ENCODE peak calls at places on chromosomes 12 and 14, in eight cellular contexts. X is OCI-LY7, Y is esophagus squamous epithelium, B is fibroblast of the aortic adventitia, K is right lobe of liver, O is neural crest cell, T is GM20000, Z is GM12865. F is an unnamed sample.

GRCh38 chr14:75011356-75012097 is 8.8 kb downstream of the EIF2B2 start:
- DNase-seq in K (no peak), B (peak; percentile 72), T (no peak), Y (no peak), O (no peak), Z (no peak), X (no peak), F (no peak)

GRCh38 chr14:58823309-58823708 is 185.5 kb downstream of the DACT1 start:
- DNase-seq in X (no peak), T (no peak), B (no peak), Y (no peak), K (no peak), Z (no peak), O (no peak), F (no peak)

GRCh38 chr12:115657081-115658013 is 620.1 kb downstream of the MED13L start:
- DNase-seq in Z (no peak), Y (no peak), K (no peak), X (no peak), O (no peak), T (no peak), B (no peak), F (peak; percentile 8)

GRCh38 chr12:39451977-39452376 is 9.1 kb upstream of the KIF21A start:
- DNase-seq in X (no peak), T (no peak), Z (no peak), Y (no peak), K (no peak), O (no peak), B (no peak), F (no peak)

GRCh38 chr14:51430600-51430999 is 190.6 kb downstream of the TMX1 start:
- DNase-seq in B (peak; percentile 36), Y (no peak), O (peak; percentile 21), Z (no peak), X (no peak), T (no peak), K (no peak), F (no peak)

GRCh38 chr12:14332482-14332881 is 33.0 kb upstream of the ATF7IP start:
- DNase-seq in Z (no peak), O (no peak), T (no peak), X (no peak), B (no peak), Y (no peak), K (no peak), F (no peak)

GRCh38 chr12:28602760-28603638 is 412.7 kb downstream of the CCDC91 start:
- DNase-seq in O (no peak), Z (no peak), K (no peak), T (no peak), X (no peak), B (no peak), Y (no peak), F (no peak)

GRCh38 chr14:22479132-22479531 is 109.9 kb downstream of the DAD1 start:
- DNase-seq in Y (no peak), Z (no peak), X (no peak), O (no peak), T (no peak), B (no peak), K (no peak), F (no peak)

GRCh38 chr12:75816892-75817291 is 214.7 kb downstream of the PHLDA1 start:
- DNase-seq in X (peak; percentile 43), Y (no peak), O (no peak), K (no peak), T (no peak), Z (no peak), B (peak; percentile 74), F (peak; percentile 62)
- TF ChIP-seq CTCF in X (peak; percentile 61), Y (no peak), O (peak; percentile 16), K (peak; percentile 65), T (no peak), Z (no peak), B (no peak), F (no peak)

DNA sequence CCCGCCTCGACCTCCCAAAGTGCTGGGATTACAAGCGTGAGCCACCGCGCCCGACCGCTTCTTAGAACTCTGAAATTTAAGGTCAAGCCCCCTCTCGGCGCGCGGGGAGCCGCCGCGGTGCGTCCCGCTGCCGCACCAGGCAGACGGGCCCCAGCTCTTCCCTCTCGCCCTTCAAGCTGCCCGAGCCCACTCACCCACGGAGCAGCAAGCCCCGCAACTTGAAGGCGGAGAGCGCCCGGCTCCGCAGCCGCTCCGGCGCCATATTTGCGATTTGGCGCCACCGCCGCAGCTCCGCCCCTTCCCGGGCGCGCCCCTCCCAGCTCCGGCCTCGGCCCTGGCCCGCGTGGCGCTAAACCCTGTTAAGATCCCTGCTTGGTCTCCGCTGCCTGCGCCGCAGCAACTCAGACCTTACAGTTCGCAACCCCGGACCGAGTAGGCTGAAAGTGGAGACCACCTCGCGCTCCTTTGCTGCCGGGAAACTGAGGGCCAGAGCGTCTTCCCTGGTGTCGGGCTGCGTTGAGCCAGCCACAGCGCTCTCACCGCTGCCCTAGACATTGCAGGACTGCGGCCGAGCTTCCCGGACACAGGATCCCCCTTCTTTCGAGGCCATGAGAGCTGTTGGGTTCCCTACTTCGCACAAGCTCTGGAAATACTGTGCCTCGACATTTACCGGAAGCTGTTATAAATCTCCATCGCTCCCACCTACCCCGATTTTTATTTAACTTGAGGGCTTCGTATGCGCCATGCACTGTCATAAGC is at the start of gene POLE2:
- DNase-seq in Z (peak; percentile 89), O (peak; percentile 78), X (peak; percentile 85), Y (peak; percentile 2), T (peak; percentile 89), K (peak; percentile 80), B (peak; percentile 58), F (peak; percentile 62)
- TF ChIP-seq CTCF in Z (no peak), O (no peak), X (peak; percentile 27), Y (no peak), T (no peak), K (no peak), B (no peak), F (no peak)

DNA sequence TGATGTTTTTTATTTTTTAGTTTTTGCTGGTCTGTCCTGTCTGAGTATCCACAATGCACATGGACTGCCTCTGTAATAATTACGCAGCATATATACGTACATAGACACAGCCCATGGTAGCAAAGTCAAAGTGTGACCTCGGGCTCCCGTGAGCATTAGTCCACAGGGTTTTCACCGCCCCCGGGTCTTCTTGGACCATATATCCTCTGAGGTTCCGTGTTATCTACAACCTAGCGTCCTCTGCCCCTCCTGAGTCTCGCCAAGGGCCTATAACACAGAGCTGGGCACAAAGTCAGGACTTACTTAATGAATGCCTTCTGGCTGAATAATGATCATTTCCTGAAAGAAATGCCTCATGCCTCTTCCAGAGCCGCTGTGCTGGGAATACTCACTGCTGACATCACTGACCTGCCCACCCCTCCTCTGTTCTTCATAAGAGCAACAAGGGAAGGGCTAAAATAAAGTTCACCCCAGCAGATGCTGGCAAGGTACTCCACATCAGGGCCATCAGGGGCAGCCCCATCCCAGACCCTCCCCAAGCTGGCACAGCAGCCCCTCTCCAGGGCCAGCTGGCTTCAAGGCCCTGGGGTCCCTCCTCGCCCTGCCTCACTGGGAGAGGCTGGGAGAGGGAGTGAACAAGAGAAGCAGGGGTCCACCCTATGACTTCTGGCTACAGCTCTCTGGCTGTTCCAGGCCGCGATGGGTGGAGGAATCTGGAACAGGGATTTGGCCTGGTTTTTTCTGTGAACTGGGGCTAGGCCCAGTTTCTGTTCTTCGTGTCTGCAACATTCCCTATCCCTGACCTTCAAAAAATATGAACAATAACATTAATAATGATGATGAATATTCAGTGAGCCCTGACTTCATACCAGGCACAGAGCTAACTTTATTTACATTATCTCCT is 7.9 kb downstream of the HDAC7 start:
- DNase-seq in Y (no peak), K (no peak), B (peak; percentile 98), Z (no peak), T (no peak), O (no peak), X (peak; percentile 23), F (no peak)
- TF ChIP-seq CTCF in Y (no peak), K (no peak), B (no peak), Z (no peak), T (no peak), O (no peak), X (no peak), F (no peak)

GRCh38 chr14:93993382-93993781 is 3.7 kb upstream of the CCDC197 start:
- DNase-seq in K (no peak), Y (no peak), Z (no peak), B (no peak), X (no peak), T (no peak), O (no peak), F (no peak)
- TF ChIP-seq CTCF in K (no peak), Y (no peak), Z (no peak), B (no peak), X (no peak), T (no peak), O (no peak), F (no peak)

GRCh38 chr12:5907812-5908211 is 37.2 kb downstream of the ANO2 start:
- DNase-seq in Z (no peak), T (no peak), B (no peak), K (no peak), O (no peak), Y (no peak), X (no peak), F (no peak)

GRCh38 chr12:5908251-5908650 is 36.8 kb downstream of the ANO2 start:
- DNase-seq in Y (no peak), X (no peak), Z (no peak), T (no peak), O (no peak), K (no peak), B (no peak), F (no peak)

GRCh38 chr12:5910790-5911548 is 34.1 kb downstream of the ANO2 start:
- DNase-seq in B (no peak), Y (no peak), O (no peak), X (no peak), T (no peak), Z (no peak), K (no peak), F (no peak)

GRCh38 chr12:5912011-5912410 is 33.0 kb downstream of the ANO2 start:
- DNase-seq in K (no peak), B (no peak), Y (no peak), X (no peak), T (no peak), Z (no peak), O (no peak), F (no peak)

DNA sequence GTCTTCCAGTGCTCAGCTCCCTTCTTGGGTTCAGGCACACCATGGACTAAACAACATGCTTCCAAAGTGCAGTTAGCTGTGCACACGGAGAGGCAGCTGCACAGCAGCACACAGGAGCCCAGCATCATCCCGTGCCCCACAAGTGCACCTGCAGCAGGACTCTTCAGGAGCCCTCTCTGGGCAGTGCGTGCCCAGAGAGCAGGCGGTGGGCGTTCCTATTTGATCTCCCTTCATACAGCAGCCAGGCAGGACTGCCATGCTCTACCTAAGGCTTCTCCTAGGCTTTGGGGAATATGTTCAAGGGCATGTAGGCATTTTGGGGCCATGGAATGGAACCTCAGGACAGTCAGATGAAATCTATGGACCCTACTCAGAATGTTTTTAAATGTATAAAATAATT is 35.5 kb downstream of the ANO2 start:
- DNase-seq in O (no peak), K (no peak), T (no peak), Z (no peak), Y (no peak), B (no peak), X (no peak), F (no peak)
- TF ChIP-seq CTCF in O (no peak), K (no peak), T (no peak), Z (no peak), Y (no peak), B (no peak), X (no peak), F (no peak)

DNA sequence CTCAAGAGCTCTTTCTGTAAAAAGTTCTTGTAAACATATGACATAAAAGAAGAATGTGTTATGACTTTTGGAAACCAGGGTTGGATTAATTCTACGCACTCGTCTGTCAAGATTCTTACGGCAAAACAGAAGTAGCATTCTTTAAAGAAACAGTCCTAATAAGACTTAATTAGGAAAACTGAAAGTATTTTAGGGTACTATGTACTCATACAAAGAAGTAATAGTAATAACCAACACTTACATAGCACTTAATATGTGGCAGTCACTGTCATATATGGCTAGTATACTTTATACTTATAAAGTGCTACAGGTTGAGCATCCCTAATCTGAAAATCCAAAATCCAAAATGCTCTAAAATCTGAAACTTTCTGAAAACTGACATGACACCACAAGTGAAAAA is 72.9 kb upstream of the ST8SIA1 start:
- DNase-seq in X (no peak), B (no peak), O (no peak), Y (no peak), K (no peak), Z (no peak), T (no peak), F (no peak)
- TF ChIP-seq CTCF in X (no peak), B (no peak), O (no peak), Y (no peak), K (no peak), Z (no peak), T (no peak), F (no peak)